ENCODE peak calls at places on chromosomes 11 and 22, in five cellular contexts. X is T-helper 2 cell, K is fibroblast of mammary gland, V is HFF-Myc, D is prostate gland. T is an unnamed sample.

GRCh38 chr11:121814962-121815361 is 301.1 kb downstream of the BLID start:
- DNase-seq in X (no peak), K (peak; percentile 81), V (no peak), D (no peak), T (no peak)

GRCh38 chr22:29166180-29166579 is 39.5 kb upstream of the EMID1 start:
- DNase-seq in X (no peak), K (no peak), V (no peak), D (no peak), T (no peak)

GRCh38 chr11:112400615-112401014 is 140.0 kb upstream of the PLET1 start:
- DNase-seq in X (no peak), K (no peak), V (no peak), D (no peak), T (no peak)

GRCh38 chr11:112563808-112564207 is 303.1 kb upstream of the PLET1 start:
- DNase-seq in X (no peak), K (no peak), V (no peak), D (no peak), T (no peak)

GRCh38 chr11:7677801-7678201 is 4.5 kb upstream of the CYB5R2 start:
- DNase-seq in X (no peak), K (peak; percentile 35), V (peak; percentile 88), D (no peak), T (no peak)

GRCh38 chr22:49789289-49790141 is 38.2 kb downstream of the BRD1 start:
- DNase-seq in X (peak; percentile 29), K (peak; percentile 55), V (no peak), D (no peak), T (peak; percentile 48)

GRCh38 chr11:91326751-91327150 is 897.9 kb upstream of the FAT3 start:
- DNase-seq in X (no peak), K (no peak), V (no peak), D (no peak), T (no peak)

GRCh38 chr11:94774345-94774744 is 6.2 kb downstream of the AMOTL1 start:
- DNase-seq in X (no peak), K (peak; percentile 61), V (no peak), D (no peak), T (peak; percentile 42)

GRCh38 chr11:13009921-13010736 is 1.0 kb downstream of the RASSF10 start:
- DNase-seq in X (no peak), K (peak; percentile 21), V (no peak), D (no peak), T (peak; percentile 87)